ENCODE peak calls at places on chromosome 4, in eight cellular contexts. Q, A, Z, C, J, D, Y and B are unnamed samples.
A peak's percentile ranks its signal among the peaks of the same experiment; 100 is the strongest.

GRCh38 chr4:57614533-57614932 is 504.3 kb upstream of the IGFBP7 start:
- DNase-seq in Q (no peak), A (no peak), Z (no peak), C (no peak), J (no peak), D (no peak), Y (no peak), B (no peak)

GRCh38 chr4:2007804-2008670 is 737 bp downstream of the NELFA start:
- DNase-seq in Q (peak; percentile 47), A (no peak), Z (peak; percentile 64), C (no peak), J (peak; percentile 36), D (no peak), Y (peak; percentile 78), B (no peak)

GRCh38 chr4:109676886-109677285 is 26.4 kb downstream of the CASP6 start:
- DNase-seq in Q (no peak), A (no peak), Z (no peak), C (no peak), J (no peak), D (peak; percentile 4), Y (no peak), B (no peak)

GRCh38 chr4:72295966-72296557 is 264.3 kb downstream of the NPFFR2 start:
- DNase-seq in Q (peak; percentile 75), A (peak; percentile 51), Z (peak; percentile 78), C (peak; percentile 15), J (peak; percentile 78), D (peak; percentile 90), Y (peak; percentile 48), B (peak; percentile 11)

GRCh38 chr4:26267087-26267486 is 53.7 kb upstream of the RBPJ start:
- DNase-seq in Q (no peak), A (no peak), Z (peak; percentile 70), C (no peak), J (peak; percentile 19), D (no peak), Y (no peak), B (no peak)

GRCh38 chr4:56668267-56668666 is 12.8 kb downstream of the HOPX start:
- DNase-seq in Q (peak; percentile 50), A (peak; percentile 32), Z (no peak), C (peak; percentile 8), J (no peak), D (peak; percentile 38), Y (no peak), B (peak; percentile 56)

GRCh38 chr4:71941001-71941400 is 90.8 kb upstream of the NPFFR2 start:
- DNase-seq in Q (peak; percentile 69), A (peak; percentile 37), Z (peak; percentile 51), C (peak; percentile 1), J (peak; percentile 52), D (peak; percentile 64), Y (peak; percentile 17), B (peak; percentile 13)

GRCh38 chr4:174260099-174260498 is 23.4 kb downstream of the FBXO8 start:
- DNase-seq in Q (no peak), A (no peak), Z (peak; percentile 75), C (no peak), J (peak; percentile 26), D (no peak), Y (peak; percentile 30), B (no peak)

GRCh38 chr4:133151301-133151680 is 2.2 kb downstream of the PCDH10 start:
- DNase-seq in Q (peak; percentile 67), A (no peak), Z (peak; percentile 1), C (no peak), J (no peak), D (no peak), Y (no peak), B (no peak)

GRCh38 chr4:8410641-8411271 is 29.8 kb downstream of the ACOX3 start:
- DNase-seq in Q (peak; percentile 83), A (no peak), Z (peak; percentile 66), C (peak; percentile 81), J (peak; percentile 80), D (peak; percentile 88), Y (peak; percentile 88), B (no peak)

GRCh38 chr4:37662861-37663390 is 23.2 kb downstream of the RELL1 start:
- DNase-seq in Q (peak; percentile 23), A (no peak), Z (no peak), C (no peak), J (no peak), D (no peak), Y (no peak), B (no peak)

GRCh38 chr4:8504279-8505007 is 63.9 kb downstream of the TRMT44 start:
- DNase-seq in Q (no peak), A (no peak), Z (no peak), C (no peak), J (no peak), D (peak; percentile 39), Y (peak; percentile 79), B (no peak)

GRCh38 chr4:87057835-87058234 is 123.0 kb downstream of the AFF1 start:
- DNase-seq in Q (no peak), A (no peak), Z (no peak), C (no peak), J (no peak), D (peak; percentile 13), Y (no peak), B (no peak)

GRCh38 chr4:95508421-95508820 is 40.4 kb downstream of the UNC5C start:
- DNase-seq in Q (no peak), A (no peak), Z (no peak), C (peak; percentile 57), J (no peak), D (peak; percentile 21), Y (no peak), B (no peak)

GRCh38 chr4:104879367-104879766 is 267.3 kb upstream of the TET2 start:
- DNase-seq in Q (no peak), A (peak; percentile 57), Z (peak; percentile 7), C (no peak), J (no peak), D (peak; percentile 59), Y (no peak), B (no peak)

DNA sequence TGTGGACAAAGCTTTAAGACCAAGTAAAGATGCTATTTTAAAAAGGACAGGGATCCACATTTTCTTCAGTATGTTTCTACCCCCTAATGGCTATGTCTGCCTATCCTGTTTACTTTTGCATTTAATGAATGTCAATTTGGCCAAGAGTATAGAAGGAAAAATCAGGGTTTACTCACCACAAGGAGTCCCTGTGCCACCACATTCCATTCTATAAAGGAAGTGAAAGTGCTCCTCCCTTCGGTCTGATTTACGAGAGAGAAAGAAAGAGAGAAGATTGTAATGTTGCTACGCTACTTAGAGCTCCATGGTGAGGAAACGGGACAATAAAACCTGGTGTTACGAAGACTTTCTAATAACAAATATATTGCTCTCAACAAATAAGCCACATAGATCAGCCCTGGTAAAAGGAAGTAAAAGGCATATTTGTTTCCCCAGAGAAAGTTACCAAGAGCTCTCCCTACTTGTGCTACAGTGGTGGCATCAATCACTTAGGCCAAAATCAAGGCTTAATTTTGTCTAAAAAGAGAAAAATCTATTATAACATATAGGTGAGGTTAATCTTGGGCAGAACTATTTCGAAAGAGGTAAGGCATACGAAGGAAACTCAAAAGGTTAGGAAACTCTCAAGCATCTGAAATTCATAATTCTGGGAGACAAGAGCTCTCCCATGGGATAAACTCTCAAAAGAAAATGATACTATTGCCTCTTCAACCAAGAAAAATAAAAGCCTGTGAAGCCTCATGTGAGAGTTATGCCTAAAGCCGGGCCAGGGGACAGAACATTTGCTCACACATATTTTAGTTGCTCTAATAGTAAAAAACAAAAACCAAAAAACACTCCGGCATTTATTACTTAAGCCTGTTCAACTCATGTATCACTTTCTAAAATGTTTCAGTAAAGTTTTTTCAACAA is 29.5 kb downstream of the TAPT1 start:
- DNase-seq in Q (peak; percentile 76), A (no peak), Z (peak; percentile 87), C (peak; percentile 38), J (peak; percentile 67), D (peak; percentile 86), Y (no peak), B (no peak)
- TF ChIP-seq EZH2phosphoT487 in Q (no peak), A (no peak), Z (no peak), C (no peak), J (no peak), D (no peak), Y (no peak), B (no peak)

DNA sequence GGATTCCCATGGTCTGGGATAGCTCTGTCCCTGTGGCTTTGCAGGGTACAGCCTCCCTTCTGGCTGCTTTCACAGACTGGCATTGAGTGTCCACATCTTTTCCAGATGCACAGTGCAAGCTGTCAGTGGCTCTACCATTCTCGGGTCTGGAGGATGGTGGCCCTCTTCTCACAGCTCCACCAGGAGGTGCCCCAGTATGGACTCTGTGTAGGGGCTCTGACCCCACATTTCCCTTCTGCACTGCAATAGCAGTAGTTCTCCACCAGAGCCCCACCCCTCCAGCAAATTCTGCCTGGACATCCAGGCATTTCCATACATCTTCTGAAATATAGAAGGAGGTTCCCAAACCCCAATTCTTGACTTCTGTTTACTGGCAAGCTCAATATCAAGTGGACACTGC is 50.2 kb upstream of the GRID2 start:
- DNase-seq in Q (no peak), A (no peak), Z (no peak), C (no peak), J (no peak), D (no peak), Y (no peak), B (no peak)
- H3K9me3 ChIP-seq in Q (no peaks in the 10 kb centered on the region), A (no peaks in the 10 kb centered on the region), Z (no peaks in the 10 kb centered on the region), C (no peaks in the 10 kb centered on the region), J (no peaks in the 10 kb centered on the region), D (no peaks in the 10 kb centered on the region), Y (no peaks in the 10 kb centered on the region), B (no peaks in the 10 kb centered on the region)

DNA sequence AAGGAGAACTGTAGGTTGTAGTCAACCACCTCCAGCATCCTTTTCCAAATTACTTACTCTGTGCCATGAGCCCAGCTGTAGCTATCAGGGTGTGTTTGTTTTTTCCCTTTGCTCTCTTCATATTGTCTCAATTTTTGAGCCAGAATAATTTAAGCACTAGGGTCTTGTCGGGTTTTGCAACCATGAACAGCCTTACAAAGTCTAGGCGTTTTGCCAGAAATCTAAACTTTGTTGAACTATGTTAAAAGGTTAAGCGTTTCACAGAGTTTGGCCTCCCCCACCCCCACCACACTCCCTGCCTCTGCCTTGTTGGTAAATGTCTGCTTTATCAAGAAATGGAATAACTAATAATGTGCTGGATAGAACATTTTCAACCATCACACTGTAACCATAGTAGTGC is 190.6 kb upstream of the TTC29 start:
- DNase-seq in Q (no peak), A (no peak), Z (no peak), C (no peak), J (peak; percentile 32), D (no peak), Y (no peak), B (no peak)
- TF ChIP-seq EZH2phosphoT487 in Q (no peak), A (no peak), Z (no peak), C (no peak), J (no peak), D (no peak), Y (no peak), B (no peak)

GRCh38 chr4:6179362-6179761 is 21.0 kb downstream of the JAKMIP1 start:
- DNase-seq in Q (no peak), A (no peak), Z (no peak), C (no peak), J (no peak), D (no peak), Y (no peak), B (no peak)

GRCh38 chr4:6184169-6184568 is 16.2 kb downstream of the JAKMIP1 start:
- DNase-seq in Q (no peak), A (peak; percentile 23), Z (no peak), C (no peak), J (no peak), D (no peak), Y (no peak), B (no peak)

GRCh38 chr4:6182390-6183280 is 17.7 kb downstream of the JAKMIP1 start:
- DNase-seq in Q (no peak), A (no peak), Z (no peak), C (no peak), J (no peak), D (no peak), Y (no peak), B (no peak)

GRCh38 chr4:6180841-6181631 is 19.3 kb downstream of the JAKMIP1 start:
- DNase-seq in Q (no peak), A (peak; percentile 85), Z (no peak), C (no peak), J (no peak), D (no peak), Y (no peak), B (peak; percentile 26)

GRCh38 chr4:6183740-6184139 is 16.6 kb downstream of the JAKMIP1 start:
- DNase-seq in Q (no peak), A (peak; percentile 94), Z (no peak), C (no peak), J (no peak), D (no peak), Y (no peak), B (peak; percentile 65)
- H3K9me3 ChIP-seq in Q (no peaks in the 10 kb centered on the region), A (no peaks in the 10 kb centered on the region), Z (no peaks in the 10 kb centered on the region), C (no peaks in the 10 kb centered on the region), J (no peaks in the 10 kb centered on the region), D (no peaks in the 10 kb centered on the region), Y (no peaks in the 10 kb centered on the region), B (no peaks in the 10 kb centered on the region)